ENCODE peak calls at places on chromosomes 1 and 21, in five cellular contexts. One of them, this sample, is unnamed.

GRCh38 chr1:54602559-54602958 is 20.8 kb downstream of the FAM151A start:
- DNase-seq in mesendoderm: no peak
- DNase-seq in dorsolateral prefrontal cortex: no peak
- DNase-seq in BJ: no peak
- DNase-seq in AG04450: no peak
- DNase-seq in this sample: no peak

GRCh38 chr1:198056255-198056654 is 100.5 kb upstream of the NEK7 start:
- DNase-seq in dorsolateral prefrontal cortex: no peak
- DNase-seq in mesendoderm: peak; percentile 74
- DNase-seq in AG04450: no peak
- DNase-seq in BJ: no peak
- DNase-seq in this sample: no peak

GRCh38 chr1:156898151-156898550 is 4.6 kb downstream of the PEAR1 start:
- DNase-seq in mesendoderm: no peak
- DNase-seq in dorsolateral prefrontal cortex: no peak
- DNase-seq in BJ: no peak
- DNase-seq in AG04450: peak; percentile 24
- DNase-seq in this sample: peak; percentile 60

GRCh38 chr1:244273262-244273844 is 178.4 kb downstream of the ADSS2 start:
- DNase-seq in BJ: no peak
- DNase-seq in mesendoderm: no peak
- DNase-seq in AG04450: no peak
- DNase-seq in dorsolateral prefrontal cortex: no peak
- DNase-seq in this sample: no peak

GRCh38 chr1:2202843-2203601 is 8.4 kb upstream of the FAAP20 start:
- DNase-seq in dorsolateral prefrontal cortex: no peak
- DNase-seq in mesendoderm: no peak
- DNase-seq in AG04450: no peak
- DNase-seq in BJ: no peak
- DNase-seq in this sample: no peak

GRCh38 chr1:57599233-57599994 is 175.6 kb upstream of the DAB1 start:
- DNase-seq in AG04450: no peak
- DNase-seq in dorsolateral prefrontal cortex: no peak
- DNase-seq in mesendoderm: peak; percentile 95
- DNase-seq in BJ: peak; percentile 34
- DNase-seq in this sample: no peak

GRCh38 chr1:209674957-209675566 is at the start of gene G0S2:
- DNase-seq in BJ: no peak
- DNase-seq in AG04450: no peak
- DNase-seq in mesendoderm: peak; percentile 60
- DNase-seq in dorsolateral prefrontal cortex: peak; percentile 29
- DNase-seq in this sample: no peak

GRCh38 chr1:52553372-52554266 is 727 bp upstream of the TUT4 start:
- DNase-seq in AG04450: peak; percentile 71
- DNase-seq in dorsolateral prefrontal cortex: peak; percentile 58
- DNase-seq in BJ: no peak
- DNase-seq in mesendoderm: peak; percentile 90
- DNase-seq in this sample: peak; percentile 77

GRCh38 chr1:211577277-211577825 is 1.6 kb downstream of the SLC30A1 start:
- DNase-seq in AG04450: no peak
- DNase-seq in mesendoderm: no peak
- DNase-seq in dorsolateral prefrontal cortex: no peak
- DNase-seq in BJ: no peak
- DNase-seq in this sample: no peak

GRCh38 chr1:54362881-54363340 is 43.3 kb downstream of the SSBP3 start:
- DNase-seq in AG04450: no peak
- DNase-seq in BJ: no peak
- DNase-seq in dorsolateral prefrontal cortex: no peak
- DNase-seq in mesendoderm: no peak
- DNase-seq in this sample: no peak

GRCh38 chr1:21099034-21099868 is 77.4 kb downstream of the EIF4G3 start:
- DNase-seq in BJ: no peak
- DNase-seq in dorsolateral prefrontal cortex: no peak
- DNase-seq in mesendoderm: no peak
- DNase-seq in AG04450: no peak
- DNase-seq in this sample: peak; percentile 23

GRCh38 chr21:41856572-41856971 is 22.6 kb downstream of the PRDM15 start:
- DNase-seq in AG04450: no peak
- DNase-seq in dorsolateral prefrontal cortex: no peak
- DNase-seq in BJ: no peak
- DNase-seq in mesendoderm: no peak
- DNase-seq in this sample: no peak

GRCh38 chr1:231134624-231135023 is 27.2 kb upstream of the TRIM67 start:
- DNase-seq in dorsolateral prefrontal cortex: no peak
- DNase-seq in AG04450: no peak
- DNase-seq in BJ: no peak
- DNase-seq in mesendoderm: no peak
- DNase-seq in this sample: no peak

GRCh38 chr1:185969524-185969991 is 235.4 kb downstream of the HMCN1 start:
- DNase-seq in BJ: peak; percentile 50
- DNase-seq in AG04450: no peak
- DNase-seq in mesendoderm: no peak
- DNase-seq in dorsolateral prefrontal cortex: no peak
- DNase-seq in this sample: no peak

GRCh38 chr1:115647919-115648597 is 6.3 kb downstream of the VANGL1 start:
- DNase-seq in dorsolateral prefrontal cortex: no peak
- DNase-seq in BJ: no peak
- DNase-seq in AG04450: no peak
- DNase-seq in mesendoderm: no peak
- DNase-seq in this sample: no peak

GRCh38 chr1:109814223-109814622 is 50.5 kb upstream of the EPS8L3 start:
- DNase-seq in dorsolateral prefrontal cortex: no peak
- DNase-seq in mesendoderm: no peak
- DNase-seq in AG04450: no peak
- DNase-seq in BJ: no peak
- DNase-seq in this sample: no peak

GRCh38 chr21:45383111-45383614 is 21.8 kb upstream of the COL18A1 start:
- DNase-seq in mesendoderm: no peak
- DNase-seq in dorsolateral prefrontal cortex: no peak
- DNase-seq in BJ: no peak
- DNase-seq in AG04450: no peak
- DNase-seq in this sample: no peak

GRCh38 chr1:170114916-170115315 is 30.8 kb upstream of the NTMT2 start:
- DNase-seq in mesendoderm: peak; percentile 26
- DNase-seq in BJ: no peak
- DNase-seq in dorsolateral prefrontal cortex: no peak
- DNase-seq in AG04450: peak; percentile 1
- DNase-seq in this sample: peak; percentile 10

DNA sequence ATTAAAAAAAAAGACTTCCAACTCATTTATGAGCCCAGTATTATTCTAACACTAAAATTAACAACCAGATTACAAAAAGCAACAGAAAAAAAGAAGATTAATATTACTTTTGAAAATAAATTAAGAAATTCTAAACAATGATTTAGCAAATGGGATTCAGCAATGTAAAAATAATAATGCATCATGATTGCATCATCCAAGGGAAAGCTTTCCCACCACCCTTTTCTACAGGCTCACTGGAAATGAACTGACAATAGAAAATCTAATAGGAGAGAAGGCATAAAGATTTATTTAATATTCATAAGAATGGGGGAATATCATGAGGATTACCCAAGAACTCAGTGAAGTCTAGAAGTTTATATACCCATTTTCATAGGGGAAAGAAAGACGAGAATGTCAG is 1671.9 kb downstream of the NCAM2 start:
- DNase-seq in AG04450: no peak
- DNase-seq in BJ: no peak
- DNase-seq in mesendoderm: no peak
- DNase-seq in dorsolateral prefrontal cortex: no peak
- DNase-seq in this sample: no peak
- H3K4me3 ChIP-seq in AG04450: no peak overlapping the region
- H3K4me3 ChIP-seq in BJ: no peak overlapping the region
- H3K4me3 ChIP-seq in mesendoderm: no peak overlapping the region
- H3K4me3 ChIP-seq in dorsolateral prefrontal cortex: no peak overlapping the region
- H3K4me3 ChIP-seq in this sample: no peak overlapping the region

DNA sequence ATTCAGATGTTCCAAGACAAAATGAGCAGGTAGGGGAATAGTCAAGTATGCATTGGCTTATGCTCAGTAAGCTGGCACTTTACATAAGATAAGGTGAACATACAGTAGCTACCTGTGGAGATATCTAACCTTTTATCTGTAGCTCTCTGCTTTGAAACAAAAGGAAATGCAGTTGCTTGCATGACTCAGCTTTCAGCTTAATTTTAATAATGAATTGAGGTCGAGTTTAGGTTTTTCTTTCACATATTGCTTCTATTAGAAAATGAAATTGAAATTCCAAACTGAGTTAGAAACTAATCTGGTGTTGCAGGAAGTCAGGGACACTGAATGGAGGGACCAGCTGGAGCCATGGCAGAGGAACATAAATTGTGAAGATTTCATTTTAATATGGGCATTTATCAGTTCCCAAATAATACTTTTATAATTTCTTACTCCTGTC is 8.3 kb downstream of the FRRS1 start:
- DNase-seq in dorsolateral prefrontal cortex: no peak
- DNase-seq in AG04450: no peak
- DNase-seq in mesendoderm: peak; percentile 90
- DNase-seq in BJ: no peak
- DNase-seq in this sample: no peak
- H3K4me3 ChIP-seq in dorsolateral prefrontal cortex: no peak overlapping the region
- H3K4me3 ChIP-seq in AG04450: no peak overlapping the region
- H3K4me3 ChIP-seq in mesendoderm: no peak overlapping the region
- H3K4me3 ChIP-seq in BJ: no peak overlapping the region
- H3K4me3 ChIP-seq in this sample: no peak overlapping the region

GRCh38 chr21:38599381-38599975 is 101.2 kb upstream of the ERG start:
- DNase-seq in dorsolateral prefrontal cortex: no peak
- DNase-seq in BJ: no peak
- DNase-seq in mesendoderm: no peak
- DNase-seq in AG04450: no peak
- DNase-seq in this sample: no peak

GRCh38 chr21:38600106-38600505 is 101.8 kb upstream of the ERG start:
- DNase-seq in BJ: no peak
- DNase-seq in AG04450: no peak
- DNase-seq in mesendoderm: no peak
- DNase-seq in dorsolateral prefrontal cortex: no peak
- DNase-seq in this sample: no peak

GRCh38 chr21:38597436-38597835 is 99.2 kb upstream of the ERG start:
- DNase-seq in BJ: no peak
- DNase-seq in AG04450: no peak
- DNase-seq in mesendoderm: no peak
- DNase-seq in dorsolateral prefrontal cortex: no peak
- DNase-seq in this sample: no peak

GRCh38 chr21:38596264-38597042 is 98.2 kb upstream of the ERG start:
- DNase-seq in BJ: no peak
- DNase-seq in dorsolateral prefrontal cortex: no peak
- DNase-seq in mesendoderm: no peak
- DNase-seq in AG04450: no peak
- DNase-seq in this sample: no peak

GRCh38 chr21:38598413-38598812 is 100.1 kb upstream of the ERG start:
- DNase-seq in dorsolateral prefrontal cortex: no peak
- DNase-seq in BJ: no peak
- DNase-seq in mesendoderm: no peak
- DNase-seq in AG04450: no peak
- DNase-seq in this sample: no peak
- H3K4me3 ChIP-seq in dorsolateral prefrontal cortex: no peak overlapping the region
- H3K4me3 ChIP-seq in BJ: no peak overlapping the region
- H3K4me3 ChIP-seq in mesendoderm: no peak overlapping the region
- H3K4me3 ChIP-seq in AG04450: no peak overlapping the region
- H3K4me3 ChIP-seq in this sample: no peak overlapping the region

DNA sequence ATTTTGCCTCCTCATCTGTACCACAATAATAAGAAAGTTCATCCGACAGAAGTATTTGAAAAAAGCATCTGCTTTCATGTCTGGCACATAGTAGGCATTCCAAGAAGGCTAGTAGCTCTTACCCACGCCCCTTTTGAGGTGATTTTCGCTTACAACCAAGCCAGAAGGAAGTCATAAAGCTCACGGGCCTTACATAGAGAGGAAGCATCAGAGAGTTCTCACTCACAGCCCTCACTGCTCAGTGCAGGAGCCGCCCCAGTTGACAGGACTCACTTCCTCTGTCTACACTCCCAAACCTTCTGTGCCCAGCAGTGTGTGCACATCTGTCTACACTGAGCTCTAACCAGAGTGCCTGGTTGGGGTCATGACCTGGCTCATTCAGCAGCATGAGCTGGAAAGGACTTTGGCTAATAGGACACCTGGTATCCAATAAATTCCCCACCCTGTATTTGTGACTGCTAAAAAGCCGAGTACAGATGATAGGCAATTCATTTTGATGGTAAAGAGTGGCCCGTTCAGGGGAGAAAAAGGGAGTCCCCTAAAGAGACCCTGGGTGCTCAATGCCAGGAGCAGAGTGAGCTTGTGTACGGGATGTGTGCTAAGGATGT is 36.8 kb upstream of the DUSP10 start:
- DNase-seq in dorsolateral prefrontal cortex: no peak
- DNase-seq in BJ: no peak
- DNase-seq in mesendoderm: no peak
- DNase-seq in AG04450: no peak
- DNase-seq in this sample: no peak
- H3K4me3 ChIP-seq in dorsolateral prefrontal cortex: no peak overlapping the region
- H3K4me3 ChIP-seq in BJ: no peak overlapping the region
- H3K4me3 ChIP-seq in mesendoderm: no peak overlapping the region
- H3K4me3 ChIP-seq in AG04450: no peak overlapping the region
- H3K4me3 ChIP-seq in this sample: no peak overlapping the region

GRCh38 chr1:155174334-155175280 is 958 bp downstream of the TRIM46 start:
- DNase-seq in dorsolateral prefrontal cortex: no peak
- DNase-seq in BJ: no peak
- DNase-seq in AG04450: no peak
- DNase-seq in mesendoderm: peak; percentile 47
- DNase-seq in this sample: no peak
- H3K4me3 ChIP-seq in dorsolateral prefrontal cortex: peak overlapping the region; percentile 78
- H3K4me3 ChIP-seq in BJ: peak overlapping the region; percentile 97
- H3K4me3 ChIP-seq in AG04450: peak overlapping the region; percentile 99
- H3K4me3 ChIP-seq in mesendoderm: peak overlapping the region; percentile 65
- H3K4me3 ChIP-seq in this sample: peak overlapping the region; percentile 95

DNA sequence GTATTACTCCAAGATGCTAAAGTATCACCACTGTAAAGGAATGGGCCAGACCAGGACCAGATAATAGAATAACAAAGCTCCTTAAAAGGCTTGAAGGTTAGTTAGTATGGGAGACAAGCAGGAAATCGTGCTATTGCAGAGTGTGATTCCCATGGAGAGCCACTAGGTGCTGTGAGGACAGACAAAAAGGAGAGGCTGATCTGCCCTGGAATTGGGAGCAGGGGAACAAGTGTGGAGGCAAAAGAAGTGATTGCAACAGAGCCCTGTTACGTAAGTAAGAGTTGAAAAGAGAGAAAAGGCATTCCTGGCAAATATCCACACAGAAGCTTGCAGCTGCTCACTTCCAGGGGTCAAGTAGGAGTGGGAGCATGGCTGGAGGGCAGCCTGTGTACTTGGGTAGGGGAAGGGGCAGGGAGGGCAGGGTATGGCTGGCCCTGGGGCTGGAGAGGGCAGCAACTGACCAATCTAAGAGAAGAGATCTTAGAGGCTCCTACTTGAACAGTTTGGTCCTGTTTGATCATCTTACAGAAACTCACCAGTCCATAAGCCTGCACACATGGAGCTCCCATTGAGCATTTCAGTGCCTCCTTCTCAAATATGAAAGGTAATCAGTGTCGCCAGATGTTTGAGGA is 207.7 kb upstream of the GJB5 start:
- DNase-seq in BJ: no peak
- DNase-seq in dorsolateral prefrontal cortex: no peak
- DNase-seq in AG04450: no peak
- DNase-seq in mesendoderm: peak; percentile 88
- DNase-seq in this sample: no peak
- H3K4me3 ChIP-seq in BJ: no peak overlapping the region
- H3K4me3 ChIP-seq in dorsolateral prefrontal cortex: no peak overlapping the region
- H3K4me3 ChIP-seq in AG04450: no peak overlapping the region
- H3K4me3 ChIP-seq in mesendoderm: no peak overlapping the region
- H3K4me3 ChIP-seq in this sample: no peak overlapping the region